ENCODE peak calls at places on chromosome 1, in eight cellular contexts. One of them, this sample, is unnamed.

GRCh38 chr1:209172286-209172685 is 411.2 kb upstream of the CAMK1G start:
- DNase-seq in HepG2: no peak
- DNase-seq in endothelial cell of umbilical vein: no peak
- DNase-seq in SK-N-SH: no peak
- DNase-seq in K562: no peak
- DNase-seq in GM12878: no peak
- DNase-seq in H1: no peak
- DNase-seq in HCT116: no peak
- DNase-seq in this sample: no peak

GRCh38 chr1:33000427-33001026 is 35.9 kb upstream of the RNF19B start:
- DNase-seq in HepG2: no peak
- DNase-seq in HCT116: no peak
- DNase-seq in H1: no peak
- DNase-seq in SK-N-SH: no peak
- DNase-seq in GM12878: no peak
- DNase-seq in K562: no peak
- DNase-seq in endothelial cell of umbilical vein: peak; percentile 29
- DNase-seq in this sample: no peak

GRCh38 chr1:52423771-52424170 is 19.4 kb downstream of the PRPF38A start:
- DNase-seq in HCT116: no peak
- DNase-seq in endothelial cell of umbilical vein: no peak
- DNase-seq in HepG2: no peak
- DNase-seq in GM12878: no peak
- DNase-seq in H1: no peak
- DNase-seq in K562: peak; percentile 57
- DNase-seq in SK-N-SH: no peak
- DNase-seq in this sample: no peak

GRCh38 chr1:86156571-86157455 is at the start of gene COL24A1:
- DNase-seq in H1: peak; percentile 79
- DNase-seq in HepG2: no peak
- DNase-seq in GM12878: no peak
- DNase-seq in SK-N-SH: peak; percentile 58
- DNase-seq in HCT116: no peak
- DNase-seq in endothelial cell of umbilical vein: peak; percentile 24
- DNase-seq in K562: peak; percentile 14
- DNase-seq in this sample: no peak

GRCh38 chr1:173857363-173857917 is 10.3 kb downstream of the GAS5 start:
- DNase-seq in K562: peak; percentile 8
- DNase-seq in HCT116: no peak
- DNase-seq in GM12878: no peak
- DNase-seq in SK-N-SH: no peak
- DNase-seq in HepG2: no peak
- DNase-seq in H1: no peak
- DNase-seq in endothelial cell of umbilical vein: no peak
- DNase-seq in this sample: no peak

GRCh38 chr1:160400284-160400645 is at the start of gene VANGL2:
- DNase-seq in HCT116: no peak
- DNase-seq in H1: peak; percentile 96
- DNase-seq in HepG2: no peak
- DNase-seq in endothelial cell of umbilical vein: no peak
- DNase-seq in GM12878: no peak
- DNase-seq in K562: peak; percentile 85
- DNase-seq in SK-N-SH: peak; percentile 95
- DNase-seq in this sample: no peak

GRCh38 chr1:183674339-183674738 is 21.2 kb upstream of the APOBEC4 start:
- DNase-seq in HepG2: no peak
- DNase-seq in SK-N-SH: no peak
- DNase-seq in GM12878: no peak
- DNase-seq in H1: no peak
- DNase-seq in HCT116: no peak
- DNase-seq in endothelial cell of umbilical vein: no peak
- DNase-seq in K562: no peak
- DNase-seq in this sample: no peak

GRCh38 chr1:58592521-58593134 is 15.6 kb upstream of the TACSTD2 start:
- DNase-seq in HepG2: no peak
- DNase-seq in SK-N-SH: no peak
- DNase-seq in K562: no peak
- DNase-seq in H1: no peak
- DNase-seq in HCT116: no peak
- DNase-seq in endothelial cell of umbilical vein: peak; percentile 98
- DNase-seq in GM12878: no peak
- DNase-seq in this sample: no peak

GRCh38 chr1:30374400-30375070 is 348.9 kb downstream of the MATN1 start:
- DNase-seq in SK-N-SH: no peak
- DNase-seq in HCT116: no peak
- DNase-seq in GM12878: no peak
- DNase-seq in H1: peak; percentile 29
- DNase-seq in K562: no peak
- DNase-seq in HepG2: no peak
- DNase-seq in endothelial cell of umbilical vein: no peak
- DNase-seq in this sample: no peak

GRCh38 chr1:79859212-79859948 is 852.9 kb upstream of the ADGRL4 start:
- DNase-seq in HepG2: no peak
- DNase-seq in SK-N-SH: no peak
- DNase-seq in endothelial cell of umbilical vein: peak; percentile 97
- DNase-seq in HCT116: no peak
- DNase-seq in H1: no peak
- DNase-seq in GM12878: no peak
- DNase-seq in K562: no peak
- DNase-seq in this sample: no peak

GRCh38 chr1:26862781-26863676 is at the start of gene SFN:
- DNase-seq in endothelial cell of umbilical vein: no peak
- DNase-seq in SK-N-SH: no peak
- DNase-seq in GM12878: no peak
- DNase-seq in HCT116: peak; percentile 98
- DNase-seq in H1: peak; percentile 95
- DNase-seq in K562: peak; percentile 90
- DNase-seq in HepG2: peak; percentile 85
- DNase-seq in this sample: no peak
- TF ChIP-seq POLR2AphosphoS5 in endothelial cell of umbilical vein: no peak
- TF ChIP-seq POLR2AphosphoS5 in SK-N-SH: no peak
- TF ChIP-seq POLR2AphosphoS5 in GM12878: no peak
- TF ChIP-seq POLR2AphosphoS5 in HCT116: peak; percentile 100
- TF ChIP-seq POLR2AphosphoS5 in H1: no peak
- TF ChIP-seq POLR2AphosphoS5 in K562: peak; percentile 67
- TF ChIP-seq POLR2AphosphoS5 in HepG2: peak; percentile 50
- TF ChIP-seq POLR2AphosphoS5 in this sample: no peak

GRCh38 chr1:231626951-231627614 is 493 bp downstream of the DISC1 start:
- DNase-seq in SK-N-SH: peak; percentile 66
- DNase-seq in H1: peak; percentile 82
- DNase-seq in endothelial cell of umbilical vein: no peak
- DNase-seq in HCT116: no peak
- DNase-seq in HepG2: peak; percentile 62
- DNase-seq in K562: no peak
- DNase-seq in GM12878: no peak
- DNase-seq in this sample: no peak
- H3K9ac ChIP-seq in SK-N-SH: peak overlapping the region; percentile 68
- H3K9ac ChIP-seq in H1: no peak overlapping the region
- H3K9ac ChIP-seq in endothelial cell of umbilical vein: peak overlapping the region; percentile 69
- H3K9ac ChIP-seq in HCT116: peak overlapping the region; percentile 52
- H3K9ac ChIP-seq in HepG2: peak overlapping the region; percentile 84
- H3K9ac ChIP-seq in K562: no peak overlapping the region
- H3K9ac ChIP-seq in GM12878: peak overlapping the region; percentile 18
- H3K9ac ChIP-seq in this sample: peak overlapping the region; percentile 64

DNA sequence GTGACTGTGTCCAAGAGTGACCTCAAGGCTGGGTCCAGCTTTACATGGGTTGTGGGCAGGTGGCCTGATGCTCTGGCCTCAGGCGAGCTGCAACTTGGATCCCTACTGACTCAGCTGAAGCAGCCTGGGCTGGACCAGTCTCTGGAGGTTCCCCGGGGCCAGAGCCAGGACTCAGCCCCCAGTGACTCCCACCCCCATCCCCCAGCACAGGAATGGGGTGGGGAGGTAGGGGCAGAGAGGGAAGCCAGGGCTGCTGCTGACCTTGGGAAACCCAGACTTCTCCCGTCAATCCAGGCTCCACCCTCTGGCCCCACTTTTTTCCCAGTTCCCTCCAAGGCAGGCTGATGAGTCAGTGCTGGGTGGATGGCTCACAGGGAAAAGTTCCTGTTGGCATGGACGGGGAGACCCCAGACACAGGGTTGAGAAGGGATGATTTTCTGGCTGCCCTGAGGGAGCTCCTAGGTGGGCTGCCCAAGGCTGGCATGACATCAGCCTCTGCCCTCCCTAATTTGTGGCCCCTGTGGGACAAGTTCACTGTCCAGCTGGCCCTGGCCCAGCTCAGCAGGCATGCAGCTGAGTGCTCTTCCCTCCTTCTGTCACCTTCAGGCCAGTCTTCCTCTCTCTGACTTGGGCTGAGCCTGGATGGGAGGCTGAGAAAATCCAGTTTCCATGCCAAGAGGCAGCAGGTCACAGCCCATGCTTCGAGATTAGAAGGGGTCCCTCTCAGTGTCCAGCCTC is 2.2 kb downstream of the ZC3H12A start:
- DNase-seq in endothelial cell of umbilical vein: peak; percentile 86
- DNase-seq in HCT116: no peak
- DNase-seq in SK-N-SH: no peak
- DNase-seq in K562: peak; percentile 38
- DNase-seq in GM12878: no peak
- DNase-seq in H1: no peak
- DNase-seq in HepG2: peak; percentile 61
- DNase-seq in this sample: no peak
- TF ChIP-seq POLR2AphosphoS5 in endothelial cell of umbilical vein: no peak
- TF ChIP-seq POLR2AphosphoS5 in HCT116: peak; percentile 36
- TF ChIP-seq POLR2AphosphoS5 in SK-N-SH: no peak
- TF ChIP-seq POLR2AphosphoS5 in K562: no peak
- TF ChIP-seq POLR2AphosphoS5 in GM12878: no peak
- TF ChIP-seq POLR2AphosphoS5 in H1: no peak
- TF ChIP-seq POLR2AphosphoS5 in HepG2: no peak
- TF ChIP-seq POLR2AphosphoS5 in this sample: no peak

GRCh38 chr1:18505666-18506065 is 24.9 kb downstream of the KLHDC7A start:
- DNase-seq in endothelial cell of umbilical vein: no peak
- DNase-seq in SK-N-SH: no peak
- DNase-seq in H1: no peak
- DNase-seq in HCT116: no peak
- DNase-seq in HepG2: no peak
- DNase-seq in GM12878: no peak
- DNase-seq in K562: no peak
- DNase-seq in this sample: no peak
- H3K9ac ChIP-seq in endothelial cell of umbilical vein: no peak overlapping the region
- H3K9ac ChIP-seq in SK-N-SH: no peak overlapping the region
- H3K9ac ChIP-seq in H1: no peak overlapping the region
- H3K9ac ChIP-seq in HCT116: no peak overlapping the region
- H3K9ac ChIP-seq in HepG2: no peak overlapping the region
- H3K9ac ChIP-seq in GM12878: no peak overlapping the region
- H3K9ac ChIP-seq in K562: no peak overlapping the region
- H3K9ac ChIP-seq in this sample: no peak overlapping the region

DNA sequence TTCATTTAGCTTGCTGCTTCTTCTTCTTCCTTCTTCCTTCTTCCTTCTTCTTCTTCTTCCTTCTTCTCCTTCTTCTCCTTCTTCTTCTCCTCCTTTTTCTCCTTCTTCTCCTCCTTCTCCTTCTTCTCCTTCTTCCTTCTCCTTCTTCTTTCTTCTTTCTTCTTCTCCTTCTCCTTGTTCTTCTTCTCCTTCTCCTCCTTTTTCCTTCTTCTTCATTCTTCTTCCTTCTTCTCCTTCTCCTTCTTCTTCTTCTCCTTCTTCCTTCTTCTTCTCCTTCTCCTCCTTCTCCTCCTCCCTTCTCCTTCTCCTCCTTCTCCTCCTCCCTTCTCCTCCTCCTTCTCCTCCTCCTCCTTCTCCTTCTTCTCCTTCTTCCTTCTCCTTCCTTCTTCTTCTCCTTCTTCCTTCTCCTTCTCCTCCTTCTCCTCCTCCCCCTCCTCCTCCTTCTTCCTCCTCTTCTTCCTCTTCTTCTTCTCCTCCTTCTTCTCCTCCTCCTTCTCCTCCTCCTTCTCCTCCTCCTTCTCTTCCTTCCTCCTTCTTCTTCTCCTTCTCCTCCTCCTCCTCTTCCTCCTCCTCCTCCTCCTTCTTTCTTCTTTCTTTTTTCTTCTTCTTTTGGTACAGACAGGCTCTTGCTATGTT is 110.1 kb downstream of the ST3GAL3 start:
- DNase-seq in HepG2: no peak
- DNase-seq in H1: no peak
- DNase-seq in HCT116: no peak
- DNase-seq in K562: no peak
- DNase-seq in SK-N-SH: no peak
- DNase-seq in GM12878: no peak
- DNase-seq in endothelial cell of umbilical vein: no peak
- DNase-seq in this sample: no peak
- TF ChIP-seq POLR2AphosphoS5 in HepG2: no peak
- TF ChIP-seq POLR2AphosphoS5 in H1: no peak
- TF ChIP-seq POLR2AphosphoS5 in HCT116: no peak
- TF ChIP-seq POLR2AphosphoS5 in K562: no peak
- TF ChIP-seq POLR2AphosphoS5 in SK-N-SH: no peak
- TF ChIP-seq POLR2AphosphoS5 in GM12878: no peak
- TF ChIP-seq POLR2AphosphoS5 in endothelial cell of umbilical vein: no peak
- TF ChIP-seq POLR2AphosphoS5 in this sample: no peak

DNA sequence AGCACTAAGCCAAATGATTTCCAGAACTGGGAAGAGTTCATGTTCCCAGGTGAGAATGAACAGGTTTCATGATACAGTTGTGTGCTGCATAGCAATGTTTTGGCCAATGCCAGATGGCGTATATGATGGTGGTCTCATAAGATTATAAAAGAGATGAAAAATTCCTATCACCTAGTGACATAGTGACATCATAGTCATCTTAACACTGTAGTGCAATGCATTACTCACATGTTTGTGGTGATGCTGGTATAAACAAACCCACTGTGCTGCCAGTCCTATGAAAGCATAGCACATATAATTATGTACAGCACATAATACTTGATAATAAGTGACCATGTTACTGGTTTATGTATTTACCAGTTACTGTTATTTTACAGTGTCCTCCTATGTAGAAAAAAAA is 77.4 kb downstream of the KCND3 start:
- DNase-seq in K562: no peak
- DNase-seq in SK-N-SH: no peak
- DNase-seq in HepG2: no peak
- DNase-seq in GM12878: no peak
- DNase-seq in HCT116: no peak
- DNase-seq in H1: no peak
- DNase-seq in endothelial cell of umbilical vein: no peak
- DNase-seq in this sample: no peak
- H3K9ac ChIP-seq in K562: no peak overlapping the region
- H3K9ac ChIP-seq in SK-N-SH: no peak overlapping the region
- H3K9ac ChIP-seq in HepG2: no peak overlapping the region
- H3K9ac ChIP-seq in GM12878: no peak overlapping the region
- H3K9ac ChIP-seq in HCT116: no peak overlapping the region
- H3K9ac ChIP-seq in H1: no peak overlapping the region
- H3K9ac ChIP-seq in endothelial cell of umbilical vein: no peak overlapping the region
- H3K9ac ChIP-seq in this sample: no peak overlapping the region